ENCODE peak calls at places on chromosome 16, in seven cellular contexts. H is stimulated activated CD4-positive, alpha-beta T cell treated with anti-CD3 and anti-CD28 coated beads, Interleukin-15, amount 100 ng/mL, for 1 hour; Z is MV-4-11; O is progenitor cell of endocrine pancreas; P is T-helper 1 cell; K is HT-29; I is T47D. T is an unnamed sample.

GRCh38 chr16:9703731-9704130 is 478.5 kb downstream of the GRIN2A start:
- DNase-seq in I (no peak), P (no peak), O (no peak), Z (no peak), K (no peak), H (no peak), T (no peak)

GRCh38 chr16:89485701-89486246 is 4.6 kb downstream of the ANKRD11 start:
- DNase-seq in O (no peak), I (no peak), H (no peak), Z (no peak), P (no peak), K (no peak), T (no peak)

GRCh38 chr16:51818342-51818944 is 667.4 kb upstream of the SALL1 start:
- DNase-seq in P (no peak), I (peak), Z (peak), H (no peak), O (peak), K (peak), T (no peak)

GRCh38 chr16:59330030-59330670 is 596.0 kb upstream of the GOT2 start:
- DNase-seq in P (no peak), O (no peak), Z (no peak), K (no peak), H (no peak), I (no peak), T (no peak)

GRCh38 chr16:67917140-67917851 is 14.4 kb downstream of the CTRL start:
- DNase-seq in P (no peak), Z (no peak), O (no peak), K (no peak), I (no peak), H (no peak), T (no peak)

GRCh38 chr16:30535777-30536190 is 1.1 kb upstream of the ZNF747 start:
- DNase-seq in P (peak), I (peak), O (no peak), Z (peak), H (no peak), K (peak), T (peak)

GRCh38 chr16:21598676-21599157 is 660 bp upstream of the METTL9 start:
- DNase-seq in Z (peak), I (peak), P (peak), H (no peak), K (peak), O (no peak), T (no peak)

GRCh38 chr16:884232-884631 is 83.7 kb upstream of the GNG13 start:
- DNase-seq in P (no peak), I (no peak), Z (no peak), O (no peak), K (no peak), H (no peak), T (no peak)

GRCh38 chr16:777826-778225 is 10.4 kb downstream of the RPUSD1 start:
- DNase-seq in Z (no peak), K (no peak), I (no peak), P (no peak), O (no peak), H (no peak), T (no peak)

GRCh38 chr16:66524601-66525164 is 25.2 kb downstream of the TK2 start:
- DNase-seq in Z (peak), H (no peak), I (no peak), K (no peak), O (no peak), P (no peak), T (no peak)

GRCh38 chr16:66382966-66383299 is 16.4 kb downstream of the CDH5 start:
- DNase-seq in K (no peak), Z (no peak), O (no peak), I (no peak), P (no peak), H (no peak), T (no peak)

GRCh38 chr16:397736-398332 is 835 bp downstream of the NME4 start:
- DNase-seq in Z (peak), P (peak), O (peak), H (no peak), I (peak), K (peak), T (no peak)

GRCh38 chr16:799948-800833 is at the start of gene GNG13:
- DNase-seq in O (no peak), Z (no peak), K (no peak), H (no peak), I (no peak), P (no peak), T (no peak)

GRCh38 chr16:3007059-3007956 is 5.4 kb upstream of the CLDN9 start:
- DNase-seq in H (no peak), I (no peak), P (no peak), O (no peak), K (peak), Z (peak), T (no peak)

GRCh38 chr16:12545792-12546342 is 257.8 kb downstream of the CPPED1 start:
- DNase-seq in K (no peak), O (no peak), I (no peak), Z (no peak), H (no peak), P (no peak), T (no peak)

GRCh38 chr16:54282202-54282922 is 4.2 kb downstream of the IRX3 start:
- DNase-seq in I (peak), H (no peak), P (no peak), K (peak), O (peak), Z (peak), T (no peak)

GRCh38 chr16:35196313-35196712 is 1736.9 kb downstream of the TP53TG3F start:
- DNase-seq in P (no peak), I (no peak), O (no peak), K (no peak), H (no peak), Z (no peak), T (no peak)

GRCh38 chr16:58124601-58124915 is 4.6 kb downstream of the CFAP20 start:
- DNase-seq in H (no peak), K (no peak), Z (no peak), O (no peak), I (peak), P (no peak), T (no peak)

GRCh38 chr16:22342082-22342481 is 32.3 kb downstream of the CDR2 start:
- DNase-seq in O (no peak), I (no peak), H (no peak), P (no peak), Z (no peak), K (no peak), T (no peak)

GRCh38 chr16:73053379-73054130 is 5.6 kb upstream of the ZFHX3 start:
- DNase-seq in H (no peak), O (no peak), Z (no peak), P (no peak), K (peak), I (no peak), T (no peak)

GRCh38 chr16:11744075-11744470 is 1.4 kb upstream of the TXNDC11 start:
- DNase-seq in I (no peak), O (no peak), P (no peak), K (no peak), Z (no peak), H (no peak), T (no peak)

GRCh38 chr16:65044861-65045260 is 77.0 kb downstream of the CDH11 start:
- DNase-seq in K (no peak), H (no peak), Z (no peak), P (no peak), O (no peak), I (no peak), T (no peak)

GRCh38 chr16:28092721-28093382 is 29.3 kb upstream of the GSG1L start:
- DNase-seq in H (no peak), O (no peak), P (no peak), Z (no peak), I (no peak), K (no peak), T (no peak)

GRCh38 chr16:1980770-1981087 is 540 bp downstream of the NOXO1 start:
- DNase-seq in Z (no peak), P (no peak), K (no peak), O (no peak), I (no peak), H (no peak), T (no peak)

GRCh38 chr16:24721830-24722238 is 7.6 kb upstream of the TNRC6A start:
- DNase-seq in H (peak), K (no peak), I (no peak), Z (no peak), P (no peak), O (no peak), T (no peak)

GRCh38 chr16:17364319-17365210 is 106.2 kb downstream of the XYLT1 start:
- DNase-seq in I (no peak), O (no peak), P (peak), Z (peak), K (no peak), H (peak), T (no peak)

GRCh38 chr16:57235128-57236092 is 9.6 kb upstream of the ARL2BP start:
- DNase-seq in O (no peak), H (no peak), Z (peak), K (no peak), P (no peak), I (no peak), T (no peak)

GRCh38 chr16:21167360-21167759 is 8.9 kb downstream of the LDAF1 start:
- DNase-seq in O (no peak), I (no peak), Z (no peak), H (no peak), K (no peak), P (no peak), T (no peak)

GRCh38 chr16:85577899-85578598 is 35.1 kb upstream of the GSE1 start:
- DNase-seq in O (no peak), K (no peak), I (no peak), P (no peak), H (no peak), Z (peak), T (no peak)

GRCh38 chr16:72848759-72849664 is 198.9 kb downstream of the ZFHX3 start:
- DNase-seq in O (no peak), K (peak), P (no peak), I (peak), Z (no peak), H (no peak), T (no peak)

GRCh38 chr16:83914091-83914710 is 15.3 kb downstream of the MLYCD start:
- DNase-seq in O (no peak), Z (no peak), H (no peak), K (no peak), I (no peak), P (no peak), T (no peak)

GRCh38 chr16:46974352-46974751 is 878 bp upstream of the DNAJA2 start:
- DNase-seq in H (no peak), I (peak), K (peak), O (no peak), Z (peak), P (peak), T (no peak)

GRCh38 chr16:64615647-64616280 is 506.1 kb downstream of the CDH11 start:
- DNase-seq in I (no peak), O (no peak), K (no peak), P (no peak), Z (no peak), H (no peak), T (no peak)

GRCh38 chr16:85554791-85555548 is 58.2 kb upstream of the GSE1 start:
- DNase-seq in H (peak), K (peak), I (peak), O (peak), Z (peak), P (peak), T (peak)

GRCh38 chr16:56972403-56972802 is 10.7 kb downstream of the CETP start:
- DNase-seq in H (no peak), P (no peak), I (no peak), Z (no peak), O (no peak), K (no peak), T (no peak)

GRCh38 chr16:28063611-28064061 is at the start of gene GSG1L:
- DNase-seq in H (no peak), K (no peak), I (peak), Z (no peak), O (no peak), P (no peak), T (no peak)

GRCh38 chr16:2026461-2027023 is at the start of gene NHERF2:
- DNase-seq in O (no peak), I (no peak), Z (no peak), P (no peak), H (no peak), K (no peak), T (no peak)

GRCh38 chr16:11988258-11988978 is 11.9 kb downstream of the SNX29 start:
- DNase-seq in H (no peak), O (no peak), I (no peak), K (no peak), Z (no peak), P (no peak), T (no peak)

GRCh38 chr16:53435066-53435688 is 906 bp downstream of the RBL2 start:
- DNase-seq in Z (peak), P (peak), I (peak), H (peak), O (peak), K (peak), T (peak)

GRCh38 chr16:8924214-8924613 is 39.5 kb downstream of the USP7 start:
- DNase-seq in P (no peak), H (no peak), O (no peak), K (no peak), I (no peak), Z (no peak), T (no peak)